ENCODE peak calls at places on chromosome X, in eight cellular contexts. R, K, H, T, X, D, S and Q are unnamed samples.

GRCh38 chrX:48468247-48468671 is 1.8 kb downstream of the SLC38A5 start:
- DNase-seq in R (no peak), H (peak; percentile 50), S (no peak), T (no peak), D (no peak), X (peak; percentile 65), K (peak; percentile 10), Q (no peak)

GRCh38 chrX:120244735-120245498 is 5.7 kb upstream of the ZBTB33 start:
- DNase-seq in R (peak; percentile 53), S (peak; percentile 9), X (peak; percentile 53), T (peak; percentile 44), H (peak; percentile 39), D (peak; percentile 59), K (peak; percentile 51), Q (peak; percentile 94)

GRCh38 chrX:109890910-109891502 is 111.9 kb upstream of the TMEM164 start:
- DNase-seq in H (peak; percentile 51), K (peak; percentile 27), R (peak; percentile 41), X (peak; percentile 50), D (no peak), S (no peak), T (peak; percentile 57), Q (peak; percentile 86)

GRCh38 chrX:19824603-19825002 is 62.8 kb downstream of the SH3KBP1 start:
- DNase-seq in T (no peak), S (no peak), K (no peak), H (no peak), D (peak; percentile 53), X (no peak), R (no peak), Q (no peak)

GRCh38 chrX:9897761-9898161 is 69.4 kb upstream of the CLDN34 start:
- DNase-seq in S (peak; percentile 88), R (no peak), D (peak; percentile 78), T (no peak), K (no peak), X (no peak), H (no peak), Q (no peak)

GRCh38 chrX:102784550-102784949 is 64.0 kb downstream of the GPRASP3 start:
- DNase-seq in H (no peak), D (no peak), R (no peak), K (no peak), T (no peak), X (no peak), S (no peak), Q (no peak)

GRCh38 chrX:132564026-132564425 is 75.2 kb upstream of the MBNL3 start:
- DNase-seq in D (no peak), S (no peak), R (no peak), X (no peak), T (no peak), H (no peak), K (no peak), Q (no peak)

GRCh38 chrX:150454083-150454482 is 91.0 kb downstream of the MAMLD1 start:
- DNase-seq in T (no peak), S (no peak), K (no peak), X (no peak), D (no peak), R (no peak), H (no peak), Q (no peak)

GRCh38 chrX:139931646-139932076 is 1.2 kb downstream of the ATP11C start:
- DNase-seq in K (no peak), X (peak; percentile 11), S (no peak), D (no peak), R (no peak), H (no peak), T (peak; percentile 12), Q (peak; percentile 85)

GRCh38 chrX:107542500-107542899 is 85.8 kb upstream of the PRPS1 start:
- DNase-seq in S (no peak), D (peak; percentile 7), X (no peak), T (no peak), K (no peak), R (peak; percentile 1), H (no peak), Q (no peak)

GRCh38 chrX:103918584-103919335 is 43.7 kb upstream of the TMSB15B start:
- DNase-seq in H (peak; percentile 49), D (peak; percentile 51), R (peak; percentile 37), T (peak; percentile 64), S (no peak), X (peak; percentile 69), K (peak; percentile 46), Q (peak; percentile 91)

GRCh38 chrX:17465201-17465600 is 90.2 kb downstream of the NHS start:
- DNase-seq in T (no peak), S (no peak), R (no peak), K (no peak), X (no peak), H (no peak), D (no peak), Q (no peak)

GRCh38 chrX:57528670-57529255 is 63.0 kb upstream of the ZXDB start:
- DNase-seq in D (no peak), X (no peak), T (peak; percentile 2), S (no peak), H (no peak), R (no peak), K (no peak), Q (no peak)

GRCh38 chrX:148043456-148043855 is 62.3 kb downstream of the FMR1NB start:
- DNase-seq in S (no peak), T (no peak), R (no peak), D (no peak), H (no peak), X (no peak), K (no peak), Q (no peak)

GRCh38 chrX:10190367-10190766 is 33.6 kb downstream of the CLCN4 start:
- DNase-seq in X (no peak), H (peak; percentile 18), S (no peak), D (peak; percentile 47), R (peak; percentile 26), T (peak; percentile 49), K (no peak), Q (no peak)

GRCh38 chrX:135170877-135171519 is at the start of gene CT55:
- DNase-seq in S (no peak), X (no peak), T (no peak), D (no peak), H (no peak), R (no peak), K (no peak), Q (no peak)
- TF ChIP-seq CTCF in S (no peak), X (no peak), T (no peak), D (no peak), H (no peak), R (no peak), K (no peak), Q (no peak)

DNA sequence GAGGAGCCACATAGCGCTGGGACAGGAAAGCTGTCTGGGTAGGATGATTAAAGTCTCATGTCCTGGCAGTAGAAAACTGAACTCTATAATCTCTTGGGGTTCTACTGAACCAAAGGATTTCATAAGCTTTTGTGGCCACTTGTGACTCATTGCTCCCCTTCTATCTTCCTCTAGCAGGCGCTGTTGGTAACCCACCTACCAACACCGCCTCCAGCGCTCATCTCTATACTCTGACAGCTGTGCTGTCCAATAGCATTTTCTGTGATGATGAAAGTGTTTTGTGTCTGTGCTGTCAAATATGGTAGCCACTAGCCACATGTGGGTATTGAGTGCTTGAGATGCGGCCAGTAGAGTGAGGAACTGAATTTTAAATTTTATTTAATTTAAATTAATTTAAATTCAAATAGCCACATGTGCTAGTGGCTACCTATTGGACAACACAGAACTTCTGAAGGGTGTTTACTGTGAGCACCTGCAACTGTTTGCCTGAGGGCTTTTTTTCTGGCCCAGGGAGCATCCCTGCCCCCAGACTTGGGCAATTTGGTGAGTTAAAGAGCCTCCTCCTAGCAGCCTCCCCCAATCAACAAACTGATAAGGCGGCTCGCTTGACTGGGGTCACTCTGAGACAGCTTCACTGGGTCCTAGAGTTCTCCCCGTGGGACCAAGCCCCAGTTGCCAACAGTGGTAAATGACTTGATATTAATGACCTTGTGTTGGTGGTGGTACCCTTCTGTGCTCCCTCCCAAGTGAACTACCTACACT is 169.2 kb upstream of the ATP6AP2 start:
- DNase-seq in X (no peak), H (no peak), R (no peak), D (no peak), K (no peak), S (no peak), T (no peak), Q (no peak)
- TF ChIP-seq CTCF in X (no peak), H (no peak), R (no peak), D (no peak), K (no peak), S (no peak), T (no peak), Q (no peak)

DNA sequence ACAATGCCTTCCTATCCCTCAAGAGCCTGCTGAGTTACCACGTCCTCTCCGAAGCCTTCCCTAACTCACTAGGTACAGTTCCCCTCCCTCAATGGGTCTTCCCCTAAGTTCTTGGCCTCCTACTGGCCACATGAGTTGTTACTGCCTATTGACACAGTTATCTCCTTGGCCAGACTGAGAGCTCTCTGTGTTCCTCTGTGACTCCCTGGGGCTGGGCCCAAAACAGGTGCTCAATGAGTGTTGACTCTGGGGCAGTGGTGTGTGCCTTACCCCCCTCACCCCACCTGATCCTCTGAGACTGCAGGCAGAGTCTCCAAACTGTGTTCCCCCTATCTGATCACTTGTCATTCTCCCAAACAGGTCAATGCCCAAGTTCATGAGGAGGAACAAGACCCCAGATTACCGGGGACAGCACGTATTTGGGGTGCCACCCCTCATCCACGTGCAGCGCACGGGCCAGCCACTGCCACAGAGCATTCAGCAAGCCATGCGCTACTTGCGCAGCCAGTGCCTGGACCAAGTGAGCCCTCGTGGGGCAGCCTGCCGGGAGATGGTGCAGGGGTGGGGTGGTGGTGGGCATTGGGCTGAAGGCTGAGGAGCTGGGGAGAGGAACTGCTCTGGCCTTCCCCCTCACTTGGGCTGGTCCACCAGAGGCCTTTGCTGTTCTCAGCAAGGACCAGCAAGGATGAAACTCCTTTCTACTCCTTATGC is 72.6 kb downstream of the STARD8 start:
- DNase-seq in H (no peak), K (no peak), X (no peak), S (no peak), R (no peak), D (no peak), T (no peak), Q (peak; percentile 57)
- TF ChIP-seq CTCF in H (no peak), K (no peak), X (no peak), S (peak; percentile 23), R (no peak), D (peak; percentile 4), T (peak; percentile 16), Q (no peak)

GRCh38 chrX:65862638-65863037 is 177.2 kb downstream of the VSIG4 start:
- DNase-seq in R (no peak), D (no peak), H (no peak), K (no peak), S (no peak), X (no peak), T (no peak), Q (no peak)

GRCh38 chrX:65866146-65866545 is 173.7 kb downstream of the VSIG4 start:
- DNase-seq in D (no peak), T (peak; percentile 30), X (peak; percentile 12), H (peak; percentile 29), K (no peak), R (no peak), S (no peak), Q (no peak)

GRCh38 chrX:65871671-65872311 is 168.1 kb downstream of the VSIG4 start:
- DNase-seq in T (peak; percentile 24), R (peak; percentile 65), X (peak; percentile 16), H (peak; percentile 3), K (no peak), S (no peak), D (no peak), Q (no peak)

DNA sequence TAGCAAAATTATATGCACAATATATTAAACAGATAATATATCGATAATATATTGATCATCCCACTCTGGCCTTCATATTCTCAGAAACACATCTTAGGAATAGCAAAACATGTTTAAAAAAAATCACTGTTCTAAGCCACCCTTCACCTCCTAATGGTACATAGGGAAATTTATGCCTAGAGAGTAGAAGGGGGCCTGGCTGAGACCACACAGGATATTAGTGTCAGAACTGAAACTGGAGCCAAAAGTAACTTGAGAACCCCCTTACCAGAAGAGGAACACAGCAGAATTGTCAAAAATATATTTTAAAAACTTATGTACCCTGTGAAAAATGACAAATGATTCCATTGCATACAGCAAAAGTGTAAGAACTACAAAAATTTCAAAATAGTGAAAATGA is 173.1 kb downstream of the VSIG4 start:
- DNase-seq in H (no peak), R (no peak), X (no peak), D (no peak), S (no peak), T (no peak), K (no peak), Q (no peak)
- TF ChIP-seq CTCF in H (no peak), R (no peak), X (no peak), D (no peak), S (no peak), T (no peak), K (no peak), Q (no peak)